ENCODE peak calls at places on chromosomes 12 and 14, in seven cellular contexts. P is ascending aorta, K is cardiac muscle cell, S is progenitor cell of endocrine pancreas, B is right atrium auricular region, V is fibroblast of the aortic adventitia, M is neural crest cell. U is an unnamed sample.

GRCh38 chr14:75977544-75977943 is 4.3 kb downstream of the TGFB3 start:
- DNase-seq in P (no peak), V (peak; percentile 20), S (no peak), B (no peak), M (no peak), K (no peak), U (no peak)

GRCh38 chr14:76811561-76811960 is 1.1 kb downstream of the ANGEL1 start:
- DNase-seq in B (no peak), S (no peak), P (no peak), V (peak; percentile 31), M (no peak), K (no peak), U (no peak)

GRCh38 chr12:29229937-29230336 is 80.9 kb downstream of the FAR2 start:
- DNase-seq in B (no peak), P (no peak), V (no peak), M (no peak), S (no peak), K (no peak), U (no peak)

GRCh38 chr12:6613015-6613775 is 6.0 kb upstream of the CHD4 start:
- DNase-seq in K (peak; percentile 84), V (peak; percentile 75), S (no peak), M (peak; percentile 41), B (peak; percentile 76), P (peak; percentile 91), U (peak; percentile 74)

GRCh38 chr14:35525695-35526094 is 8.3 kb upstream of the INSM2 start:
- DNase-seq in M (no peak), B (no peak), P (no peak), S (no peak), K (no peak), V (no peak), U (no peak)

GRCh38 chr12:105057174-105057573 is 27.1 kb downstream of the ALDH1L2 start:
- DNase-seq in V (no peak), B (no peak), K (no peak), P (no peak), S (no peak), M (no peak), U (no peak)

GRCh38 chr12:13230500-13230899 is 34.0 kb downstream of the EMP1 start:
- DNase-seq in V (peak; percentile 58), S (no peak), K (no peak), P (no peak), B (no peak), M (no peak), U (no peak)

GRCh38 chr14:55349565-55349964 is 62.1 kb downstream of the ATG14 start:
- DNase-seq in P (no peak), S (no peak), B (no peak), K (no peak), M (no peak), V (no peak), U (no peak)

GRCh38 chr14:51972566-51972965 is 16.8 kb upstream of the RTRAF start:
- DNase-seq in V (no peak), B (no peak), P (no peak), K (no peak), M (no peak), S (no peak), U (no peak)

GRCh38 chr12:19572920-19573558 is 133.7 kb downstream of the AEBP2 start:
- DNase-seq in B (no peak), V (peak; percentile 56), M (peak; percentile 9), S (no peak), P (no peak), K (peak; percentile 73), U (no peak)

GRCh38 chr12:3646561-3647241 is 106.2 kb downstream of the CRACR2A start:
- DNase-seq in M (no peak), K (peak; percentile 12), B (no peak), S (no peak), P (no peak), V (no peak), U (no peak)

GRCh38 chr12:3641428-3641883 is 111.5 kb downstream of the CRACR2A start:
- DNase-seq in B (no peak), M (no peak), V (peak; percentile 56), K (peak; percentile 61), P (no peak), S (no peak), U (no peak)

GRCh38 chr12:3647504-3647903 is 105.4 kb downstream of the CRACR2A start:
- DNase-seq in V (no peak), S (no peak), M (no peak), B (no peak), K (no peak), P (no peak), U (no peak)

DNA sequence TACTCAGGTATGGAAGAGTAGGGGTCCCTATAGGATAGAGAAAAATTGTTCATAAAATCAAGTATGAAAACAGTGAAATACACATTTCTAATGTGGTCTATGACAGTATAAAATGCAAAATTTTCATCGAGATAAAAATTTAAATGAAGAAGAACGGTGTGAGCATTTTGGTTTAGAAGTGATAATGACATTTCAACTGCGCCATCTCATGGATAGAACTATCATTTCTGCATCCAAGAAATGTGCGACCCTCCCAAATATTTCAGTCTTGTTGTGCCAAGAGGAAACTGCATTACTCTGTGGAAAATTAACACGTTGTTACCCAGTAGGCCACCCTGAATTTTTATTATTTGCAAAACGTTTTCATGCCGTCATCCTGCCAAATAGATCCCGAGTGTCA is 108.8 kb downstream of the CRACR2A start:
- DNase-seq in P (no peak), K (no peak), M (no peak), V (no peak), B (no peak), S (no peak), U (no peak)
- TF ChIP-seq CTCF in P (no peak), K (no peak), M (peak; percentile 49), V (no peak), B (peak; percentile 24), S (no peak), U (peak; percentile 53)

GRCh38 chr12:114860969-114861368 is 177.0 kb upstream of the TBX3 start:
- DNase-seq in K (no peak), P (no peak), S (no peak), M (no peak), V (no peak), B (no peak), U (no peak)

GRCh38 chr12:114855678-114856077 is 171.7 kb upstream of the TBX3 start:
- DNase-seq in V (no peak), P (no peak), B (no peak), M (no peak), S (no peak), K (no peak), U (no peak)

GRCh38 chr12:114853003-114853529 is 169.1 kb upstream of the TBX3 start:
- DNase-seq in B (no peak), V (no peak), P (no peak), K (peak; percentile 41), S (no peak), M (no peak), U (no peak)

GRCh38 chr12:114863911-114864310 is 179.9 kb upstream of the TBX3 start:
- DNase-seq in K (no peak), M (no peak), P (no peak), S (no peak), B (no peak), V (no peak), U (no peak)

DNA sequence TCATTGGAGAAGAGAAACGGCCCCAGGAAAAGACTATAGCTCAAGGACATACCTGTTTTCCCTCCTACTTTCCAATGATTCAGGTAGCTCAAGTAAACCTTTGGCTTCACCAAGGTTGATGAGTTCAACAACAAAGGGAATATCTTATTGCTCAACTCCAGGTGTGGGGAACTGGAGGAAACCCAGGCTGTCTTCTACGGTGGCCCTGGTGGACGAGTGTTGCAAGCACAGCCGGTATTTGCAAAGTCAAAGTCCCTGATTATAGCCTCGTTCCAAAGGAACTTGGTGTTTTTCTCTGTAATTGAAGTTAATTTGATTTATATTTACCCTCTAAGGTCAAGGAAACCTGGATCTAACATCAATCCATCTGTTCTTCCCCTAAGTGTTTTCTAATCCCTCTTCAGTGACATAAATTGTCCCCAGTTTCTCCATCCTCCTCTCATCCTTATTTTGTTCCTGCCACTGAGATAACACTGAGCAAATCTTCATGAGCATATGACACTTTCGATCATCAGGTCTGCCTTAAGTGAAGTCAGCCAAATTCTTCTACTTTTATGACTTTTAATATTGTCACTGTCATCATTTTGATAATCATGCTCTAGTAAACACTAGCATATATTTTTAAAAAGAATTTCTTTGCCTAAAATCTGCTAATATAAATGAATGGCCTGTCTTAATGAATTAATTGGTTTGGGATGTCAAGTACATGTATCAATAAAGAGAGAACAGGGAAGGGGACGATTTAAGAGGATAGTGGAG is 174.6 kb upstream of the TBX3 start:
- DNase-seq in K (no peak), M (no peak), V (no peak), S (no peak), B (no peak), P (no peak), U (no peak)
- TF ChIP-seq CTCF in K (peak; percentile 28), M (peak; percentile 54), V (peak; percentile 26), S (peak; percentile 47), B (no peak), P (no peak), U (peak; percentile 64)

GRCh38 chr14:100902295-100902694 is 1.2 kb downstream of the RTL1 start:
- DNase-seq in K (no peak), P (no peak), M (no peak), V (no peak), S (no peak), B (peak; percentile 36), U (peak; percentile 61)

GRCh38 chr14:100901391-100902183 is 1.9 kb downstream of the RTL1 start:
- DNase-seq in M (no peak), B (peak; percentile 51), K (no peak), P (peak; percentile 60), S (no peak), V (no peak), U (peak; percentile 62)

GRCh38 chr14:100903672-100904185 is at the start of gene RTL1:
- DNase-seq in P (no peak), V (no peak), M (no peak), B (peak; percentile 30), S (no peak), K (no peak), U (no peak)

GRCh38 chr14:100904307-100905019 is 941 bp upstream of the RTL1 start:
- DNase-seq in V (no peak), K (no peak), P (no peak), S (peak; percentile 70), M (peak; percentile 68), B (peak; percentile 34), U (no peak)

GRCh38 chr14:100902792-100903191 is 730 bp downstream of the RTL1 start:
- DNase-seq in V (no peak), K (no peak), B (peak; percentile 43), M (no peak), P (no peak), S (no peak), U (no peak)
- TF ChIP-seq CTCF in V (no peak), K (no peak), B (no peak), M (no peak), P (no peak), S (no peak), U (no peak)

DNA sequence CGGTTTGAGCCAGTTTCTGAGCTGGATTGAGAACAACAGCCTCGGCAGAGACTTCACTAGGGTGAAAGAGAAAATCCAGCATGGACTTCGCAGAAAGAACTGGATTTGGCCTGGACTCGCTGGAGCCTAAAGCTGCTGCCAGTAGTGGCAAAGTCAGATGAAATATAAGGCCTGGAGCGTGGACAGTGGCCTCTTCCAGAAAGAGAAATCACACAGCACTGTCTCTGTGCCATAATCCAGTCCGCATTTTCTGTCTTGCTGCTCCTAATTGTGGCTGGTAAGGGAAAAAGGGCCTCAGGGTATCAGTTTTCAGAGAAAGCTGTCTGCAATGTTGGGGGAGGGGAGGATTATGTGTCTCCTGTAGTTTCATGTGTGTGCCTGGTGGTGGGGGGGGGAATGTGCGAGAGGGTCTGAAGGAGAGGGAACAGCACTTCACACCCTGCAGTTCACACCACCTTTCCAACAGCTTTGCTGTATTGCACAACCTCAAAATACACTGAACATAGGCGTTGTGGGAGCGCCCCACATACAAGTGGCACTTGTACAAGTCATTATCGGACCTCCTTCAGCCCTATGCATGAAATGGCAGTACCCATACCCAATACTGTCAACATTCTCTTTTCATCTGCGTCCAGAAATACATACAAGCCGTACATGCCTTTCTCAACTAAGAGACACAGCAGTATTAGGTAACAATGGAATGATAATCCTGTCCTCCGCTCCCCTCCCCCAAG is 107.6 kb upstream of the ATF7IP start:
- DNase-seq in B (peak; percentile 97), S (peak; percentile 75), V (peak; percentile 100), P (peak; percentile 95), K (peak; percentile 99), M (peak; percentile 93), U (peak; percentile 83)
- TF ChIP-seq CTCF in B (no peak), S (no peak), V (no peak), P (peak; percentile 13), K (no peak), M (no peak), U (no peak)

U was measured in type B pancreatic cell.